ENCODE peak calls at places on chromosomes 16 and 17, in seven cellular contexts. S is OCI-LY7; I is body of pancreas; F is upper lobe of right lung; U is CD8-positive, alpha-beta T cell; N is neural crest cell; T is ascending aorta. J is an unnamed sample.

GRCh38 chr16:69017036-69017783 is 88.2 kb upstream of the HAS3 start:
- DNase-seq in T (no peak), S (no peak), N (no peak), I (no peak), U (no peak), F (no peak), J (no peak)

GRCh38 chr17:50834126-50834785 is 1.1 kb upstream of the WFIKKN2 start:
- DNase-seq in F (no peak), T (no peak), S (no peak), N (no peak), I (no peak), U (no peak), J (no peak)

GRCh38 chr17:10048951-10049350 is 143.9 kb upstream of the RCVRN start:
- DNase-seq in I (no peak), N (peak; percentile 8), F (no peak), U (no peak), T (no peak), S (no peak), J (no peak)

GRCh38 chr17:53135969-53136368 is 686.8 kb upstream of the KIF2B start:
- DNase-seq in F (no peak), U (no peak), T (no peak), I (no peak), S (no peak), N (no peak), J (no peak)

GRCh38 chr17:34637548-34638525 is 58.5 kb downstream of the TMEM132E start:
- DNase-seq in I (peak; percentile 85), N (peak; percentile 89), U (peak; percentile 74), F (peak; percentile 88), T (peak; percentile 68), S (peak; percentile 63), J (peak; percentile 71)

GRCh38 chr16:67268136-67268579 is 11.2 kb upstream of the PLEKHG4 start:
- DNase-seq in N (no peak), T (peak; percentile 84), S (no peak), I (peak; percentile 22), U (no peak), F (no peak), J (no peak)

GRCh38 chr17:4584125-4584834 is at the start of gene SMTNL2:
- DNase-seq in N (peak; percentile 38), F (peak; percentile 69), S (no peak), I (no peak), U (no peak), T (no peak), J (no peak)

GRCh38 chr16:3589441-3589921 is 12.3 kb upstream of the NLRC3 start:
- DNase-seq in I (no peak), F (no peak), U (no peak), T (no peak), S (no peak), N (no peak), J (no peak)

GRCh38 chr17:19579867-19580565 is 46.4 kb downstream of the SLC47A1 start:
- DNase-seq in I (peak; percentile 12), F (no peak), N (peak; percentile 4), S (no peak), T (no peak), U (no peak), J (no peak)

GRCh38 chr17:73211745-73212144 is 18.9 kb downstream of the COG1 start:
- DNase-seq in I (no peak), U (peak; percentile 46), F (no peak), T (peak; percentile 55), N (no peak), S (no peak), J (no peak)

GRCh38 chr17:63489291-63489690 is 12.4 kb downstream of the ACE start:
- DNase-seq in F (no peak), T (no peak), N (no peak), I (no peak), U (no peak), S (no peak), J (no peak)

GRCh38 chr17:79777166-79777843 is 643 bp upstream of the CBX2 start:
- DNase-seq in U (no peak), S (peak; percentile 77), I (peak; percentile 64), T (no peak), N (peak; percentile 64), F (peak; percentile 81), J (no peak)

GRCh38 chr17:77089118-77089477 is 51.7 kb upstream of the SEC14L1 start:
- DNase-seq in S (peak; percentile 48), I (peak; percentile 18), U (no peak), N (no peak), F (no peak), T (no peak), J (no peak)

GRCh38 chr16:68085259-68086071 is at the start of gene NFATC3:
- DNase-seq in N (peak; percentile 93), T (peak; percentile 99), U (peak; percentile 98), I (peak; percentile 99), F (peak; percentile 100), S (peak; percentile 98), J (peak; percentile 97)

GRCh38 chr17:79595471-79595870 is 15.4 kb downstream of the RBFOX3 start:
- DNase-seq in N (no peak), T (no peak), I (no peak), F (no peak), S (no peak), U (no peak), J (no peak)

GRCh38 chr16:73122604-73123386 is 74.9 kb upstream of the ZFHX3 start:
- DNase-seq in F (no peak), I (no peak), U (no peak), T (no peak), N (no peak), S (no peak), J (peak; percentile 16)

GRCh38 chr17:3963214-3964201 is 729 bp downstream of the ATP2A3 start:
- DNase-seq in I (peak; percentile 56), F (peak; percentile 74), T (no peak), U (peak; percentile 76), S (peak; percentile 95), N (no peak), J (peak; percentile 46)

GRCh38 chr17:58621174-58621573 is 70.7 kb downstream of the TEX14 start:
- DNase-seq in N (no peak), S (peak; percentile 13), I (no peak), T (no peak), F (no peak), U (no peak), J (no peak)

GRCh38 chr17:8420041-8420934 is 15.4 kb upstream of the NDEL1 start:
- DNase-seq in F (peak; percentile 74), T (peak; percentile 62), I (peak; percentile 95), N (no peak), U (no peak), S (no peak), J (no peak)

GRCh38 chr17:69046130-69046807 is 14.5 kb downstream of the ABCA9 start:
- DNase-seq in T (no peak), F (no peak), S (no peak), I (no peak), N (no peak), U (no peak), J (no peak)

GRCh38 chr16:64951193-64951592 is 170.7 kb downstream of the CDH11 start:
- DNase-seq in N (no peak), U (no peak), S (no peak), F (no peak), T (no peak), I (no peak), J (no peak)

GRCh38 chr16:64951681-64952080 is 170.2 kb downstream of the CDH11 start:
- DNase-seq in F (no peak), U (no peak), I (no peak), T (no peak), S (no peak), N (no peak), J (no peak)

GRCh38 chr16:64950731-64951130 is 171.1 kb downstream of the CDH11 start:
- DNase-seq in S (no peak), F (no peak), U (no peak), T (no peak), N (no peak), I (no peak), J (no peak)

GRCh38 chr16:64952177-64952576 is 169.7 kb downstream of the CDH11 start:
- DNase-seq in N (no peak), T (no peak), I (no peak), S (no peak), U (no peak), F (no peak), J (no peak)

GRCh38 chr16:64950262-64950661 is 171.6 kb downstream of the CDH11 start:
- DNase-seq in I (no peak), U (no peak), F (no peak), T (no peak), S (no peak), N (no peak), J (no peak)
- TF ChIP-seq CTCF in I (no peak), U (no peak), F (no peak), T (no peak), S (peak; percentile 59), N (no peak), J (no peak)

DNA sequence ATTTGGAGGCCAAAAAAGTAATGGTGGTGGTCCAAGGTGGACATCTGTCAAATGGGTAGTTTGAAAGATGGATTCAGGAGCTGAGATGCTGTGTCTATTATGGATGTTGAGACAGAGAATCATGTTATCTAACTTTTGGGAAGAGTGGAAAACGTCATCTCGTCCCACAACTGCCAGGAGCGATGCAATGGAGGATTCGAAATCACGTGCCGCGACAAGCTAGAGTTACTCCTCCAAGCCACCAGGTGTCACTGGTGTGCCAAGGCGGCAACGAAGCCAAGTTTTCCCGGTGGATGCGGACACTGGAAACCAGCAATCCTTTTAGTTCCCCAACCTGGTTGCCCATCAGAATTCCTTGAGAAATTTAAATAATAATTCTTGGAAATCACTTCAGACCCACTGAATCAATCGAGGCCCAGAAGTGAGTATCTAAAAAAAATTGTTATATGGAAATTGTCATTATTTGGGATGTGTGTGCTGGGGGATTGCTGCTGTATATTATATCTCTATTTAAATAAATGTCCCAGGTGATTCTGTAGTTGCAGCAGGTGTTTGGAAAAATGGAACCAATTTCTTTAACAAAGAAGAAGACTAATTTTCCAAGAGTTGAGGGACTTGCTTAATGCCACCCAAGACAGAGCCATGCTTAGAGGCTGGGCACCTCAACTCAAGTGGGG is 206.1 kb downstream of the HAPSTR1 start:
- DNase-seq in S (peak; percentile 12), F (no peak), I (peak; percentile 27), T (no peak), U (no peak), N (peak; percentile 45), J (no peak)
- TF ChIP-seq CTCF in S (peak; percentile 80), F (peak; percentile 55), I (peak; percentile 17), T (peak; percentile 83), U (no peak), N (peak; percentile 68), J (no peak)

GRCh38 chr17:82915010-82915696 is 75.3 kb upstream of the ZNF750 start:
- DNase-seq in S (peak; percentile 92), N (no peak), F (no peak), T (no peak), U (no peak), I (no peak), J (no peak)
- TF ChIP-seq CTCF in S (peak; percentile 89), N (no peak), F (no peak), T (no peak), U (no peak), I (no peak), J (no peak)

DNA sequence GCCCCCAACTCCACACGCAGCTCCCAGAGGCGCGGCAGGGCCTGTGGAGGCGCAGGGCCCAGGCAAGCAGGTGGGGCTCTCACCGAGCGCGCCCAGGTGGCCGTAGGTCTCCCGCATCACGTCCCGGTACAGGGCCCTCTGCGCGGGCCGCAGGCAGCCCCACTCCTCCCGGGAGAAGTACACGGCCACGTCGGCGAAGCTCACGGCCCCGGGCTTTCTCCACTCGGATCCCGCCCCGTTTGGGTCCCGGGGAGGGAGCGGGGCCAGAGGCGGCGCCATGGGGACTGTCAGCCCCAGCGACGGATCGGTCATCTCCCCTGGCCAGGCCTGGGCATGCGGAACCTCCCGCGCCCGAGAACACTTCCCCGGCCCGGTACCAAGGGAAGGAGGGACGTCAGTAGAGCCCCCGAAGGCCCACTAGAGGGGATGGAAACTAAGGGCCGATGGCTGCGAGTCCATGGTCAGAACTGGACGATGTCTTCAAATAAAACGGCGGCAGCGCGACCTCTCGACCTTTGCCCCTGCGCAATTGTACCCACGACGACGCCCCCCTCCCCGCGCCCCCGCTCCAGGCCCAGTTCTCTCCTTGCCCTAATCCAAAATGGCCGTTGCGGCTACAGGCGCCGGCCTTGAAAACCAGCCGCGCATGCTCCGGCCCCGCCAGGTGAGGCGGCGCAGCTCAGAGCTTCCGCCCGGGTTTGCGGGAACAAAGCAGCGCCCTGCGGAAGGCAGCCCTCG is at the start of gene ZNF747:
- DNase-seq in F (peak; percentile 96), S (peak; percentile 94), U (peak; percentile 88), N (peak; percentile 80), I (peak; percentile 93), T (peak; percentile 95), J (peak; percentile 86)
- TF ChIP-seq CTCF in F (no peak), S (no peak), U (no peak), N (peak; percentile 13), I (no peak), T (peak; percentile 8), J (no peak)